ENCODE peak calls at places on chromosomes 16 and 17, in seven cellular contexts. One of them, this sample, is unnamed.

GRCh38 chr16:57824880-57825279 is 22.6 kb upstream of the KIFC3 start:
- DNase-seq in colonic mucosa: no peak
- DNase-seq in foreskin keratinocyte: no peak
- DNase-seq in ovary: no peak
- DNase-seq in GM10248: no peak
- DNase-seq in progenitor cell of endocrine pancreas: no peak
- DNase-seq in choroid plexus epithelial cell: no peak
- DNase-seq in this sample: no peak

GRCh38 chr17:3893003-3893719 is at the start of gene CAMKK1:
- DNase-seq in choroid plexus epithelial cell: peak
- DNase-seq in foreskin keratinocyte: peak
- DNase-seq in GM10248: peak
- DNase-seq in colonic mucosa: peak
- DNase-seq in ovary: peak
- DNase-seq in progenitor cell of endocrine pancreas: peak
- DNase-seq in this sample: peak

GRCh38 chr17:57623620-57624019 is 121.5 kb downstream of the CCDC182 start:
- DNase-seq in choroid plexus epithelial cell: no peak
- DNase-seq in GM10248: no peak
- DNase-seq in colonic mucosa: no peak
- DNase-seq in foreskin keratinocyte: no peak
- DNase-seq in ovary: no peak
- DNase-seq in progenitor cell of endocrine pancreas: no peak
- DNase-seq in this sample: no peak

GRCh38 chr16:63921737-63922136 is 1200.1 kb downstream of the CDH11 start:
- DNase-seq in colonic mucosa: no peak
- DNase-seq in GM10248: no peak
- DNase-seq in choroid plexus epithelial cell: no peak
- DNase-seq in foreskin keratinocyte: peak
- DNase-seq in ovary: no peak
- DNase-seq in progenitor cell of endocrine pancreas: no peak
- DNase-seq in this sample: no peak

GRCh38 chr17:73343739-73344454 is 32.1 kb upstream of the CDC42EP4 start:
- DNase-seq in foreskin keratinocyte: no peak
- DNase-seq in ovary: no peak
- DNase-seq in GM10248: no peak
- DNase-seq in colonic mucosa: no peak
- DNase-seq in progenitor cell of endocrine pancreas: no peak
- DNase-seq in choroid plexus epithelial cell: no peak
- DNase-seq in this sample: no peak

GRCh38 chr17:20189322-20189721 is 180.2 kb downstream of the SPECC1 start:
- DNase-seq in ovary: no peak
- DNase-seq in colonic mucosa: no peak
- DNase-seq in GM10248: no peak
- DNase-seq in progenitor cell of endocrine pancreas: no peak
- DNase-seq in foreskin keratinocyte: peak
- DNase-seq in choroid plexus epithelial cell: no peak
- DNase-seq in this sample: no peak

GRCh38 chr16:88542231-88542630 is 28.0 kb upstream of the ZC3H18 start:
- DNase-seq in progenitor cell of endocrine pancreas: no peak
- DNase-seq in GM10248: no peak
- DNase-seq in colonic mucosa: no peak
- DNase-seq in choroid plexus epithelial cell: no peak
- DNase-seq in ovary: no peak
- DNase-seq in foreskin keratinocyte: no peak
- DNase-seq in this sample: no peak

GRCh38 chr16:26071383-26071782 is 379.6 kb downstream of the HS3ST4 start:
- DNase-seq in colonic mucosa: no peak
- DNase-seq in choroid plexus epithelial cell: no peak
- DNase-seq in ovary: no peak
- DNase-seq in foreskin keratinocyte: no peak
- DNase-seq in GM10248: no peak
- DNase-seq in progenitor cell of endocrine pancreas: no peak
- DNase-seq in this sample: no peak

GRCh38 chr17:51017270-51017669 is 103.4 kb downstream of the SPAG9 start:
- DNase-seq in colonic mucosa: no peak
- DNase-seq in choroid plexus epithelial cell: no peak
- DNase-seq in GM10248: no peak
- DNase-seq in foreskin keratinocyte: no peak
- DNase-seq in progenitor cell of endocrine pancreas: no peak
- DNase-seq in ovary: no peak
- DNase-seq in this sample: no peak

GRCh38 chr16:57023541-57024249 is 34.3 kb downstream of the NLRC5 start:
- DNase-seq in choroid plexus epithelial cell: no peak
- DNase-seq in progenitor cell of endocrine pancreas: no peak
- DNase-seq in ovary: no peak
- DNase-seq in GM10248: no peak
- DNase-seq in foreskin keratinocyte: no peak
- DNase-seq in colonic mucosa: no peak
- DNase-seq in this sample: no peak

GRCh38 chr17:39555368-39555767 is 52.4 kb downstream of the NEUROD2 start:
- DNase-seq in colonic mucosa: no peak
- DNase-seq in foreskin keratinocyte: no peak
- DNase-seq in GM10248: no peak
- DNase-seq in ovary: no peak
- DNase-seq in choroid plexus epithelial cell: no peak
- DNase-seq in progenitor cell of endocrine pancreas: no peak
- DNase-seq in this sample: no peak

DNA sequence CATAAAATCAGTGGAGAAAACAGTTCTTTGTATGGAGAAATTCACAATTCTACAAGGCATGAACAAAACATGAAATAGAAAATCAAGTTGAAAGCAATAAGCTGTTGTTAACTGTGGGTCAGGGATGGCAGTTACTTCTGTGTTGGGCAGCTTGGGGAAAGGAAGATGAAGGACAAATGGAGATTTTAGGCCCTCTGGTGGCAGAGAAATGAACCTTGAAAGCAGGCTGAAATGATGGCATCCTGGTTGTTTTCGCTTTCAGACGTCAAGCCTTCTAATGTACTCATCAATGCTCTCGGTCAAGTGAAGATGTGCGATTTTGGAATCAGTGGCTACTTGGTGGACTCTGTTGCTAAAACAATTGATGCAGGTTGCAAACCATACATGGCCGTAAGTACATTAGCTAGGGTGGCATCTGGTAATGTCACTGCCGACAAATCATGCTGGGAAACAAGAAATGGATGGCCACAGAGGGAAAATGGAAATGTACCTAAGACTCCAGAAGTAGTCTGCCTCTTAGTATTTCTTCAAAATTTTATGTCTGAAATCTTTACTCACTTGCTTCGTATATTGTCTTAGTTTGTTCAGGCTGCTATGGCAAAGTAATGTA is 108.9 kb downstream of the MAP2K6 start:
- DNase-seq in foreskin keratinocyte: peak
- DNase-seq in choroid plexus epithelial cell: peak
- DNase-seq in ovary: no peak
- DNase-seq in GM10248: peak
- DNase-seq in colonic mucosa: peak
- DNase-seq in progenitor cell of endocrine pancreas: no peak
- DNase-seq in this sample: no peak
- TF ChIP-seq CTCF in foreskin keratinocyte: peak
- TF ChIP-seq CTCF in choroid plexus epithelial cell: peak
- TF ChIP-seq CTCF in ovary: no peak
- TF ChIP-seq CTCF in GM10248: peak
- TF ChIP-seq CTCF in colonic mucosa: peak
- TF ChIP-seq CTCF in progenitor cell of endocrine pancreas: peak
- TF ChIP-seq CTCF in this sample: no peak

GRCh38 chr17:28746611-28747045 is 2.8 kb downstream of the TRAF4 start:
- DNase-seq in progenitor cell of endocrine pancreas: no peak
- DNase-seq in GM10248: no peak
- DNase-seq in ovary: peak
- DNase-seq in colonic mucosa: peak
- DNase-seq in foreskin keratinocyte: peak
- DNase-seq in choroid plexus epithelial cell: no peak
- DNase-seq in this sample: no peak
- TF ChIP-seq CTCF in progenitor cell of endocrine pancreas: no peak
- TF ChIP-seq CTCF in GM10248: no peak
- TF ChIP-seq CTCF in ovary: no peak
- TF ChIP-seq CTCF in colonic mucosa: no peak
- TF ChIP-seq CTCF in foreskin keratinocyte: no peak
- TF ChIP-seq CTCF in choroid plexus epithelial cell: no peak
- TF ChIP-seq CTCF in this sample: no peak

GRCh38 chr16:83248735-83249469 is 558.9 kb upstream of the HSBP1 start:
- DNase-seq in GM10248: no peak
- DNase-seq in foreskin keratinocyte: no peak
- DNase-seq in choroid plexus epithelial cell: peak
- DNase-seq in colonic mucosa: no peak
- DNase-seq in ovary: no peak
- DNase-seq in progenitor cell of endocrine pancreas: no peak
- DNase-seq in this sample: no peak

GRCh38 chr16:83244057-83244456 is 563.7 kb upstream of the HSBP1 start:
- DNase-seq in progenitor cell of endocrine pancreas: no peak
- DNase-seq in ovary: no peak
- DNase-seq in GM10248: no peak
- DNase-seq in choroid plexus epithelial cell: no peak
- DNase-seq in colonic mucosa: no peak
- DNase-seq in foreskin keratinocyte: no peak
- DNase-seq in this sample: no peak

GRCh38 chr16:83247767-83248372 is 559.9 kb upstream of the HSBP1 start:
- DNase-seq in colonic mucosa: no peak
- DNase-seq in ovary: no peak
- DNase-seq in GM10248: no peak
- DNase-seq in progenitor cell of endocrine pancreas: no peak
- DNase-seq in choroid plexus epithelial cell: no peak
- DNase-seq in foreskin keratinocyte: no peak
- DNase-seq in this sample: no peak

GRCh38 chr16:83245061-83245460 is 562.7 kb upstream of the HSBP1 start:
- DNase-seq in colonic mucosa: no peak
- DNase-seq in ovary: no peak
- DNase-seq in foreskin keratinocyte: no peak
- DNase-seq in progenitor cell of endocrine pancreas: no peak
- DNase-seq in GM10248: no peak
- DNase-seq in choroid plexus epithelial cell: peak
- DNase-seq in this sample: no peak
- TF ChIP-seq CTCF in colonic mucosa: no peak
- TF ChIP-seq CTCF in ovary: no peak
- TF ChIP-seq CTCF in foreskin keratinocyte: no peak
- TF ChIP-seq CTCF in progenitor cell of endocrine pancreas: no peak
- TF ChIP-seq CTCF in GM10248: no peak
- TF ChIP-seq CTCF in choroid plexus epithelial cell: no peak
- TF ChIP-seq CTCF in this sample: no peak

DNA sequence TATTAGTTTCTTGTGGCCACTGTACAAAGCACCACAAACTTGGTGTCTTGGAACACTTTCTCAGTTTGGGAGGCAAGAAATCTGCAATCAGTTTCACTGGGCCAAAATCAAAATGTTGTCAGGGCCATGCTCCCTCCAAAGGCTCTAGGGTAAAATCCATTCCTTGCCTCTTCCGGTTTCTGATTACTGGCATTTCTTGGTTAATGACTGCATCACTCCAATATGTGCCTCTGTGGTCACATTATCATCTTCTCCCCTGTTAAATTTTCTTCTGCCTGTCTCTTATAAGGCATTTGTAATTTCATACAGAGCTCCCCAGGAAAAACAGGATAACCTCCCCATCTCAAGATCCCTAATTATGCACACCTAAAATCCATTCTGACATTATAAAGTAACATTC is 34.8 kb downstream of the ZNF287 start:
- DNase-seq in ovary: no peak
- DNase-seq in colonic mucosa: no peak
- DNase-seq in GM10248: no peak
- DNase-seq in foreskin keratinocyte: no peak
- DNase-seq in choroid plexus epithelial cell: no peak
- DNase-seq in progenitor cell of endocrine pancreas: no peak
- DNase-seq in this sample: no peak
- TF ChIP-seq CTCF in ovary: no peak
- TF ChIP-seq CTCF in colonic mucosa: no peak
- TF ChIP-seq CTCF in GM10248: no peak
- TF ChIP-seq CTCF in foreskin keratinocyte: no peak
- TF ChIP-seq CTCF in choroid plexus epithelial cell: no peak
- TF ChIP-seq CTCF in progenitor cell of endocrine pancreas: no peak
- TF ChIP-seq CTCF in this sample: no peak

GRCh38 chr16:49755291-49755611 is 100.7 kb downstream of the ZNF423 start:
- DNase-seq in foreskin keratinocyte: no peak
- DNase-seq in ovary: no peak
- DNase-seq in GM10248: no peak
- DNase-seq in colonic mucosa: peak
- DNase-seq in choroid plexus epithelial cell: peak
- DNase-seq in progenitor cell of endocrine pancreas: no peak
- DNase-seq in this sample: no peak
- TF ChIP-seq CTCF in foreskin keratinocyte: peak
- TF ChIP-seq CTCF in ovary: peak
- TF ChIP-seq CTCF in GM10248: no peak
- TF ChIP-seq CTCF in colonic mucosa: peak
- TF ChIP-seq CTCF in choroid plexus epithelial cell: peak
- TF ChIP-seq CTCF in progenitor cell of endocrine pancreas: peak
- TF ChIP-seq CTCF in this sample: no peak

GRCh38 chr17:48830840-48831548 is at the start of gene CALCOCO2:
- DNase-seq in foreskin keratinocyte: peak
- DNase-seq in ovary: peak
- DNase-seq in progenitor cell of endocrine pancreas: peak
- DNase-seq in GM10248: peak
- DNase-seq in colonic mucosa: peak
- DNase-seq in choroid plexus epithelial cell: peak
- DNase-seq in this sample: peak
- TF ChIP-seq CTCF in foreskin keratinocyte: no peak
- TF ChIP-seq CTCF in ovary: no peak
- TF ChIP-seq CTCF in progenitor cell of endocrine pancreas: no peak
- TF ChIP-seq CTCF in GM10248: peak
- TF ChIP-seq CTCF in colonic mucosa: no peak
- TF ChIP-seq CTCF in choroid plexus epithelial cell: no peak
- TF ChIP-seq CTCF in this sample: no peak

GRCh38 chr17:9226794-9227135 is 205.5 kb downstream of the NTN1 start:
- DNase-seq in choroid plexus epithelial cell: no peak
- DNase-seq in foreskin keratinocyte: peak
- DNase-seq in progenitor cell of endocrine pancreas: no peak
- DNase-seq in colonic mucosa: no peak
- DNase-seq in GM10248: no peak
- DNase-seq in ovary: no peak
- DNase-seq in this sample: no peak

GRCh38 chr17:9224485-9224884 is 203.2 kb downstream of the NTN1 start:
- DNase-seq in colonic mucosa: no peak
- DNase-seq in choroid plexus epithelial cell: no peak
- DNase-seq in ovary: no peak
- DNase-seq in progenitor cell of endocrine pancreas: no peak
- DNase-seq in GM10248: no peak
- DNase-seq in foreskin keratinocyte: no peak
- DNase-seq in this sample: no peak

GRCh38 chr17:9223531-9223930 is 202.2 kb downstream of the NTN1 start:
- DNase-seq in progenitor cell of endocrine pancreas: no peak
- DNase-seq in colonic mucosa: no peak
- DNase-seq in ovary: no peak
- DNase-seq in choroid plexus epithelial cell: no peak
- DNase-seq in foreskin keratinocyte: no peak
- DNase-seq in GM10248: no peak
- DNase-seq in this sample: no peak

GRCh38 chr17:9226130-9226793 is 205.0 kb downstream of the NTN1 start:
- DNase-seq in colonic mucosa: no peak
- DNase-seq in ovary: no peak
- DNase-seq in choroid plexus epithelial cell: no peak
- DNase-seq in GM10248: no peak
- DNase-seq in foreskin keratinocyte: no peak
- DNase-seq in progenitor cell of endocrine pancreas: no peak
- DNase-seq in this sample: no peak

GRCh38 chr17:9225305-9226101 is 204.2 kb downstream of the NTN1 start:
- DNase-seq in foreskin keratinocyte: no peak
- DNase-seq in progenitor cell of endocrine pancreas: no peak
- DNase-seq in choroid plexus epithelial cell: no peak
- DNase-seq in colonic mucosa: no peak
- DNase-seq in ovary: no peak
- DNase-seq in GM10248: no peak
- DNase-seq in this sample: no peak
- TF ChIP-seq CTCF in foreskin keratinocyte: no peak
- TF ChIP-seq CTCF in progenitor cell of endocrine pancreas: peak
- TF ChIP-seq CTCF in choroid plexus epithelial cell: peak
- TF ChIP-seq CTCF in colonic mucosa: no peak
- TF ChIP-seq CTCF in ovary: no peak
- TF ChIP-seq CTCF in GM10248: no peak
- TF ChIP-seq CTCF in this sample: no peak

This sample was measured in activated B cell treated with CpG ODN at 0.5 μM for 24 hours.